ENCODE peak calls at places on chromosomes 12 and 14, in eight cellular contexts. M is stomach, Z is GM12878, P is suprapubic skin, O is H1, W is transverse colon, G is sigmoid colon, U is SK-N-SH. F is an unnamed sample. For H3K36me3, the result is how much of the 10 kb centered on the place peaks cover.

GRCh38 chr12:116520801-116521471 is 38.2 kb upstream of the MAP1LC3B2 start:
- DNase-seq in M (no peak), Z (no peak), P (no peak), O (no peak), W (no peak), G (no peak), U (peak), F (no peak)

GRCh38 chr14:32078030-32078793 is 1.1 kb downstream of the ARHGAP5 start:
- DNase-seq in M (peak), Z (no peak), P (no peak), O (no peak), W (peak), G (peak), U (peak), F (no peak)

GRCh38 chr12:69904761-69905160 is 79.7 kb downstream of the MYRFL start:
- DNase-seq in M (no peak), Z (no peak), P (no peak), O (no peak), W (no peak), G (no peak), U (no peak), F (no peak)

GRCh38 chr12:112711026-112711425 is 80.5 kb upstream of the RPH3A start:
- DNase-seq in M (no peak), Z (no peak), P (no peak), O (no peak), W (no peak), G (no peak), U (no peak), F (no peak)

GRCh38 chr12:75452675-75453330 is 27.8 kb upstream of the GLIPR1 start:
- DNase-seq in M (no peak), Z (no peak), P (no peak), O (no peak), W (no peak), G (no peak), U (no peak), F (no peak)

GRCh38 chr12:54596526-54596946 is 8.1 kb upstream of the PPP1R1A start:
- DNase-seq in M (peak), Z (no peak), P (no peak), O (peak), W (peak), G (peak), U (peak), F (peak)

GRCh38 chr14:59356298-59356697 is 108.9 kb downstream of the GPR135 start:
- DNase-seq in M (no peak), Z (no peak), P (no peak), O (no peak), W (no peak), G (no peak), U (no peak), F (no peak)

GRCh38 chr14:90579088-90579487 is 182.3 kb downstream of the CALM1 start:
- DNase-seq in M (no peak), Z (no peak), P (no peak), O (no peak), W (no peak), G (no peak), U (no peak), F (no peak)

GRCh38 chr12:10165421-10165820 is 6.5 kb downstream of the OLR1 start:
- DNase-seq in M (no peak), Z (no peak), P (no peak), O (no peak), W (no peak), G (no peak), U (no peak), F (no peak)

GRCh38 chr14:52051861-52052260 is 17.0 kb downstream of the NID2 start:
- DNase-seq in M (no peak), Z (no peak), P (no peak), O (no peak), W (no peak), G (no peak), U (no peak), F (no peak)

GRCh38 chr12:121345151-121345810 is 6.9 kb downstream of the ANAPC5 start:
- DNase-seq in M (no peak), Z (no peak), P (no peak), O (no peak), W (no peak), G (no peak), U (no peak), F (no peak)

GRCh38 chr12:94073441-94074051 is 74.8 kb upstream of the PLXNC1 start:
- DNase-seq in M (no peak), Z (no peak), P (no peak), O (no peak), W (no peak), G (peak), U (no peak), F (no peak)

GRCh38 chr14:71244341-71244740 is 337.1 kb downstream of the PCNX1 start:
- DNase-seq in M (no peak), Z (no peak), P (no peak), O (no peak), W (no peak), G (no peak), U (no peak), F (no peak)

GRCh38 chr12:12482150-12482761 is 80.4 kb downstream of the DUSP16 start:
- DNase-seq in M (no peak), Z (no peak), P (no peak), O (no peak), W (no peak), G (no peak), U (no peak), F (no peak)

GRCh38 chr12:14238224-14238792 is 127.2 kb upstream of the ATF7IP start:
- DNase-seq in M (no peak), Z (no peak), P (no peak), O (no peak), W (no peak), G (no peak), U (no peak), F (no peak)

GRCh38 chr14:80678436-80678835 is 263.1 kb downstream of the CEP128 start:
- DNase-seq in M (no peak), Z (no peak), P (no peak), O (no peak), W (no peak), G (no peak), U (no peak), F (no peak)

GRCh38 chr12:29024117-29024516 is 125.0 kb upstream of the FAR2 start:
- DNase-seq in M (no peak), Z (no peak), P (no peak), O (no peak), W (no peak), G (no peak), U (peak), F (no peak)

GRCh38 chr12:24500466-24501232 is 448.3 kb downstream of the BCAT1 start:
- DNase-seq in M (no peak), Z (no peak), P (no peak), O (no peak), W (no peak), G (no peak), U (peak), F (no peak)

GRCh38 chr12:58877243-58877743 is 43.0 kb downstream of the LRIG3 start:
- DNase-seq in M (peak), Z (no peak), P (no peak), O (no peak), W (no peak), G (no peak), U (no peak), F (no peak)

GRCh38 chr12:124507188-124508109 is 60.0 kb downstream of the NCOR2 start:
- DNase-seq in M (no peak), Z (no peak), P (no peak), O (no peak), W (no peak), G (no peak), U (peak), F (no peak)

GRCh38 chr12:40953076-40953475 is 235.0 kb upstream of the PDZRN4 start:
- DNase-seq in M (no peak), Z (no peak), P (no peak), O (no peak), W (no peak), G (no peak), U (no peak), F (no peak)

GRCh38 chr12:88242161-88242925 is 100.2 kb downstream of the TMTC3 start:
- DNase-seq in M (no peak), Z (no peak), P (no peak), O (no peak), W (no peak), G (peak), U (no peak), F (no peak)

GRCh38 chr14:54922598-54922997 is 20.0 kb upstream of the GCH1 start:
- DNase-seq in M (no peak), Z (no peak), P (no peak), O (no peak), W (no peak), G (no peak), U (peak), F (no peak)

GRCh38 chr12:46459881-46460545 is 87.4 kb upstream of the SLC38A2 start:
- DNase-seq in M (no peak), Z (no peak), P (no peak), O (no peak), W (peak), G (no peak), U (no peak), F (no peak)

GRCh38 chr12:100101000-100101399 is 41.7 kb downstream of the BLTP3B start:
- DNase-seq in M (no peak), Z (no peak), P (no peak), O (no peak), W (no peak), G (no peak), U (no peak), F (no peak)

GRCh38 chr12:65524666-65525065 is 246.2 kb downstream of the MSRB3 start:
- DNase-seq in M (no peak), Z (no peak), P (no peak), O (no peak), W (no peak), G (no peak), U (no peak), F (no peak)

GRCh38 chr12:131438874-131439273 is 272.0 kb upstream of the SFSWAP start:
- DNase-seq in M (peak), Z (no peak), P (no peak), O (no peak), W (no peak), G (no peak), U (no peak), F (no peak)

GRCh38 chr14:104117341-104118005 is 20.9 kb upstream of the KIF26A start:
- DNase-seq in M (peak), Z (no peak), P (peak), O (no peak), W (no peak), G (no peak), U (peak), F (no peak)

GRCh38 chr12:120089796-120090195 is 26.8 kb downstream of the RAB35 start:
- DNase-seq in M (no peak), Z (no peak), P (no peak), O (no peak), W (no peak), G (no peak), U (no peak), F (peak)
- TF ChIP-seq EP300 in M (no peak), Z (no peak), P (no peak), O (no peak), W (no peak), G (no peak), U (no peak), F (no peak)

GRCh38 chr14:24434676-24435075 is 4.9 kb downstream of the KHNYN start:
- DNase-seq in M (no peak), Z (no peak), P (no peak), O (no peak), W (no peak), G (no peak), U (no peak), F (no peak)

GRCh38 chr14:24436355-24437019 is 6.1 kb downstream of the SDR39U1 start:
- DNase-seq in M (no peak), Z (no peak), P (no peak), O (no peak), W (no peak), G (peak), U (peak), F (peak)

GRCh38 chr14:24437020-24437735 is 5.4 kb downstream of the SDR39U1 start:
- DNase-seq in M (no peak), Z (no peak), P (no peak), O (no peak), W (no peak), G (peak), U (no peak), F (no peak)

GRCh38 chr14:24435192-24435810 is 5.5 kb downstream of the KHNYN start:
- DNase-seq in M (no peak), Z (no peak), P (no peak), O (no peak), W (no peak), G (no peak), U (no peak), F (no peak)

GRCh38 chr14:24435998-24436354 is 6.2 kb downstream of the KHNYN start:
- DNase-seq in M (no peak), Z (no peak), P (no peak), O (no peak), W (no peak), G (no peak), U (no peak), F (no peak)
- H3K36me3 ChIP-seq in M (half or more), Z (under half), P (half or more), O (under half), W (under half), G (under half), U (under half), F (under half)

GRCh38 chr12:1606021-1606622 is 11.7 kb upstream of the FBXL14 start:
- DNase-seq in M (peak), Z (peak), P (peak), O (no peak), W (peak), G (peak), U (peak), F (peak)
- TF ChIP-seq EP300 in M (no peak), Z (peak), P (no peak), O (no peak), W (no peak), G (no peak), U (no peak), F (no peak)

GRCh38 chr12:56189918-56190694 is 823 bp upstream of the SMARCC2 start:
- DNase-seq in M (peak), Z (peak), P (peak), O (peak), W (peak), G (peak), U (peak), F (peak)

GRCh38 chr12:56189336-56189917 is at the start of gene SMARCC2:
- DNase-seq in M (peak), Z (peak), P (peak), O (peak), W (peak), G (peak), U (peak), F (peak)

GRCh38 chr12:56188116-56188785 is 1.0 kb downstream of the SMARCC2 start:
- DNase-seq in M (no peak), Z (no peak), P (no peak), O (no peak), W (no peak), G (no peak), U (no peak), F (no peak)

GRCh38 chr12:56188786-56189335 is 422 bp downstream of the SMARCC2 start:
- DNase-seq in M (no peak), Z (no peak), P (no peak), O (peak), W (no peak), G (peak), U (peak), F (no peak)

DNA sequence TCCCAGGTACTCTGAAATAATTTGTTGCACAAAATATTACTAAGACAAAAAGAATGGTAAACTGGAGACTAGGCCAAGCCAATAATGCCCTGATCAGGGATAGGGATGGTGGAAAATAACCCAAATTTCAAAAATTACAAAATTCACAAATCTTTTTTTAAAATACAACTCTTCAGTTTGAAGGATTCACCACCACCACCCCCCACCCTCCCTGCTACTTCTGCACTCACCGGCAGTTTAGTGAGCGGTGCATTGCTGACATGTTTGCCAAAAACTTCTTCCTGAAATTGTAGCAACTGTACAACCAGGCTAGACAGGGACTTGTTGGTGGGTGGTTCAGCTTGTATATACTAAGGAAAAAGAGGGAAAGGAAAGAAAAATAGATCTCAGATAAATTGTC is 2.3 kb downstream of the SMARCC2 start:
- DNase-seq in M (no peak), Z (no peak), P (no peak), O (no peak), W (no peak), G (no peak), U (no peak), F (no peak)
- H3K36me3 ChIP-seq in M (under half), Z (under half), P (under half), O (under half), W (under half), G (under half), U (under half), F (under half)

DNA sequence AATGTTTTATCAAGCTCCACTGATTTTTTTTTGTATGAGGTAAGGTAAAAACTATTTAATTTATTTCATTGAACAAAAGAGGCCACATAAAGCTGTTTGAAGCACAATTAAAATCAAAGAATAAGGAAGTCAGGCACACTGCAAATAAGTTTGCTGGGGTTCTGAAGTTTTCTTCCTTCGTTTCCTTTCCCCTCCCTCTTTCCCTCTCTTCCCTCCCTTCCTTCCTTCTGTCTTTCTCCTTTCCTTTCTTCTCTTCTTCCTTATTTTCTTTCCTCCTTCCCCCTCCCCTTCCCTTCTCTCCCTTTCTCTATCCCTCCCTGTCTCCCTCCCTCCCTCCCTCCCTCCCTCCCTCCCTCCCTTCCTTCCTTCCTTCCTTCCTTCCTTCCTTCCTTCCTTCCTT is 78.7 kb downstream of the ALX1 start:
- DNase-seq in M (no peak), Z (no peak), P (no peak), O (no peak), W (no peak), G (no peak), U (no peak), F (no peak)
- TF ChIP-seq EP300 in M (no peak), Z (no peak), P (no peak), O (no peak), W (no peak), G (no peak), U (no peak), F (no peak)

DNA sequence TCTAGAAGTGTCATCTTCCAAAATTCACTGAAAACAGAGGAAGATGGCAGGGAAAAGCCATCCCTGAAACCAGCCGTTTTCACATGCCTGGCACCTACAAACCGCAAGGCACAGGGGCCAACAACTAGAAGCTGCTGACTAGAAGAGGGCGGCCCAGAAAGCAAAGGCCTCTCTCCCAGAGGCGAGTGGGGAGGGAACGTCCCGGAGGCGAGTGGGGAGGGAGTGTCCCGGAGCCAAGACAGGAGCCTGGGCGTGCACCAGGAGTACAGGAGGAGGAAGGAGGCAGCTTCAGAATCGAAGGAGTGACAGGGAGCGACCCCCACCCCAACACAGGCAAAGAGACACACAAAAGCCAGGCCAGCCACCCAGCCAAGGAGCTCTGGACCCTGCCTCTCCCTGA is 21.0 kb downstream of the ANKLE2 start:
- DNase-seq in M (no peak), Z (no peak), P (no peak), O (no peak), W (no peak), G (no peak), U (no peak), F (no peak)
- H3K36me3 ChIP-seq in M (half or more), Z (under half), P (half or more), O (under half), W (half or more), G (under half), U (under half), F (under half)

F was measured in ovary.